ENCODE peak calls at places on chromosomes 5 and 9, in seven cellular contexts. S, A, M, G, C, Y and D are unnamed samples.

GRCh38 chr5:54758038-54758437 is 227.4 kb downstream of the ESM1 start:
- DNase-seq in S (no peak), A (no peak), M (no peak), G (no peak), C (peak; percentile 91), Y (no peak), D (no peak)

GRCh38 chr9:70011366-70011765 is 32.3 kb upstream of the MAMDC2 start:
- DNase-seq in S (no peak), A (no peak), M (no peak), G (no peak), C (peak; percentile 34), Y (no peak), D (no peak)

GRCh38 chr5:169682026-169682425 is 45.0 kb downstream of the DOCK2 start:
- DNase-seq in S (no peak), A (no peak), M (no peak), G (no peak), C (no peak), Y (no peak), D (no peak)

GRCh38 chr9:84969084-84969483 is 299.6 kb downstream of the NTRK2 start:
- DNase-seq in S (no peak), A (no peak), M (no peak), G (no peak), C (peak; percentile 57), Y (no peak), D (peak; percentile 94)

GRCh38 chr5:151622367-151623097 is 31.4 kb upstream of the FAT2 start:
- DNase-seq in S (no peak), A (no peak), M (no peak), G (no peak), C (no peak), Y (peak; percentile 8), D (peak; percentile 44)

GRCh38 chr9:249025-249424 is 34.4 kb downstream of the DOCK8 start:
- DNase-seq in S (no peak), A (no peak), M (no peak), G (no peak), C (no peak), Y (no peak), D (peak; percentile 67)

GRCh38 chr9:100222674-100223073 is 123.6 kb downstream of the INVS start:
- DNase-seq in S (peak; percentile 53), A (no peak), M (no peak), G (no peak), C (peak; percentile 42), Y (no peak), D (peak; percentile 17)

GRCh38 chr5:179558912-179559279 is 8.5 kb downstream of the RUFY1 start:
- DNase-seq in S (peak; percentile 61), A (peak; percentile 85), M (no peak), G (peak; percentile 39), C (peak; percentile 38), Y (no peak), D (no peak)

GRCh38 chr9:97527626-97528528 is 26.4 kb downstream of the TMOD1 start:
- DNase-seq in S (no peak), A (peak; percentile 75), M (no peak), G (no peak), C (no peak), Y (no peak), D (no peak)

GRCh38 chr9:126883636-126884035 is 23.2 kb downstream of the ZBTB34 start:
- DNase-seq in S (no peak), A (peak; percentile 61), M (no peak), G (no peak), C (no peak), Y (no peak), D (no peak)

GRCh38 chr9:37311938-37312730 is 110.4 kb upstream of the GRHPR start:
- DNase-seq in S (no peak), A (no peak), M (no peak), G (no peak), C (peak; percentile 88), Y (no peak), D (peak; percentile 60)

GRCh38 chr9:75146229-75146628 is 57.9 kb downstream of the OSTF1 start:
- DNase-seq in S (no peak), A (no peak), M (no peak), G (no peak), C (peak; percentile 64), Y (no peak), D (peak; percentile 69)

GRCh38 chr9:20528253-20528652 is 94.0 kb downstream of the MLLT3 start:
- DNase-seq in S (no peak), A (no peak), M (no peak), G (no peak), C (no peak), Y (no peak), D (no peak)

GRCh38 chr9:70315389-70315788 is 56.6 kb downstream of the SMC5 start:
- DNase-seq in S (no peak), A (no peak), M (no peak), G (no peak), C (peak; percentile 65), Y (no peak), D (peak; percentile 24)

GRCh38 chr5:85345818-85346217 is 961.1 kb upstream of the EDIL3 start:
- DNase-seq in S (no peak), A (no peak), M (no peak), G (no peak), C (no peak), Y (no peak), D (no peak)

GRCh38 chr9:6479959-6480358 is 67.0 kb downstream of the UHRF2 start:
- DNase-seq in S (no peak), A (no peak), M (no peak), G (no peak), C (no peak), Y (no peak), D (no peak)

GRCh38 chr5:83430130-83431010 is 41.2 kb upstream of the VCAN start:
- DNase-seq in S (peak; percentile 67), A (peak; percentile 89), M (peak; percentile 75), G (peak; percentile 61), C (peak; percentile 58), Y (peak; percentile 61), D (peak; percentile 46)

GRCh38 chr5:158569534-158569933 is 530.2 kb downstream of the EBF1 start:
- DNase-seq in S (no peak), A (peak; percentile 76), M (no peak), G (no peak), C (peak; percentile 23), Y (no peak), D (no peak)

GRCh38 chr5:178069909-178070308 is 43.4 kb upstream of the N4BP3 start:
- DNase-seq in S (peak; percentile 41), A (peak; percentile 91), M (peak; percentile 35), G (peak; percentile 27), C (no peak), Y (peak; percentile 39), D (peak; percentile 28)

DNA sequence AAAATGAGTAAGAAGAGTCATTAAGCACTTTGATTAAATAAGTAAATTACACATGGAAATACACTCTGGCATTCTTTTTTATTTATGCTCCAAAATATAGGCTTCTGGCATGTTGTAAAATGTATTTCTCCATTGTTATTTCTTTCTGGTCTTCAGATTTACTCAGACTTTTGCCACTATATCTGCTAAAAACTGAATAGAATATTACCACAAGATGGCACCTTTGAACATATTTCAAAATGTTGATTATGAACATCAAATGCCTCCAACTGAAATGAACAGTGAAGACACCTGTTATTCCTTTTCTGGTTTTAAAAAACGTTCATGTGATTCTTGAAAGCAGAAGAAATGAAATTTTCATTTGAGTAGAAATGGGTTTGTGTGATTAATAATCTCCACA is 23.6 kb downstream of the TYRP1 start:
- DNase-seq in S (peak; percentile 8), A (no peak), M (no peak), G (no peak), C (no peak), Y (no peak), D (no peak)
- TF ChIP-seq CTCF in S (no peak), A (no peak), M (peak; percentile 25), G (no peak), C (no peak), Y (no peak), D (peak; percentile 11)

GRCh38 chr9:114652776-114653555 is 4.6 kb downstream of the TEX53 start:
- DNase-seq in S (no peak), A (no peak), M (no peak), G (no peak), C (peak; percentile 56), Y (no peak), D (peak; percentile 23)
- H3K9ac ChIP-seq in S (no peak overlapping the region), A (no peak overlapping the region), M (no peak overlapping the region), G (no peak overlapping the region), C (no peak overlapping the region), Y (no peak overlapping the region), D (no peak overlapping the region)

GRCh38 chr5:34686762-34687268 is 30.7 kb downstream of the RAI14 start:
- DNase-seq in S (peak; percentile 97), A (peak; percentile 77), M (peak; percentile 94), G (peak; percentile 86), C (peak; percentile 100), Y (no peak), D (peak; percentile 79)
- TF ChIP-seq CTCF in S (peak; percentile 6), A (no peak), M (no peak), G (peak; percentile 13), C (peak; percentile 8), Y (no peak), D (no peak)

GRCh38 chr9:137302176-137303030 is at the start of gene NRARP:
- DNase-seq in S (peak; percentile 82), A (peak; percentile 94), M (peak; percentile 60), G (no peak), C (peak; percentile 70), Y (no peak), D (peak; percentile 76)
- H3K9ac ChIP-seq in S (peak within 1 kb of the TSS; percentile 65), A (peak within 1 kb of the TSS; percentile 66), M (peak within 1 kb of the TSS; percentile 73), G (peak within 1 kb of the TSS; percentile 15), C (no peak within 1 kb of the TSS), Y (no peak within 1 kb of the TSS), D (peak within 1 kb of the TSS; percentile 36)

DNA sequence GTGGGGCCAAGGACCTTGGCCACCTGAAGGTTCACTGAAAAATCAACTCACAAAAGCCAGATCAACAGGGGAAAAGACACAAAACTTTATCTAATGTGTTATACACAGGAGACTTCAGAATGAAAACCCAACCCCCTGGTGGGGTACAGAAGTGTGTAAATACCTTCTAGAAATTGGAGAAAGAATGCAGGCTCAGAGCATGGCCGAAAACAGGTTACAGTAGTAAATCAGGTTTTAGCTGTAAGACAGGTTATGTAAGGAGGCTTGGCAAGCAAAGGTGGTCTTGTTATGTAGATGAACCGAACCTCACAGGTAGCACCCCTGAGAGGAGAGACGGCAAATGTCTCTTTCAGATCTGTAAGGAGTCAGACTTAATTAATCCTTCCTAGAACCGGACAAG is 10.0 kb downstream of the CEMIP2 start:
- DNase-seq in S (no peak), A (peak; percentile 75), M (no peak), G (no peak), C (no peak), Y (no peak), D (no peak)
- TF ChIP-seq CTCF in S (no peak), A (no peak), M (no peak), G (no peak), C (no peak), Y (no peak), D (no peak)

GRCh38 chr9:136991993-136992818 is at the start of gene PAXX:
- DNase-seq in S (peak; percentile 80), A (peak; percentile 96), M (peak; percentile 81), G (peak; percentile 70), C (peak; percentile 83), Y (peak; percentile 92), D (peak; percentile 82)
- H3K9ac ChIP-seq in S (peak within 1 kb of the TSS; percentile 30), A (peak within 1 kb of the TSS; percentile 47), M (peak within 1 kb of the TSS; percentile 97), G (peak within 1 kb of the TSS; percentile 68), C (peak within 1 kb of the TSS; percentile 40), Y (peak within 1 kb of the TSS; percentile 88), D (peak within 1 kb of the TSS; percentile 56)